ENCODE peak calls at places on chromosomes 4 and X, in five cellular contexts. One of them, this sample, is unnamed.

GRCh38 chrX:44480591-44480990 is 62.1 kb downstream of the FUNDC1 start:
- DNase-seq in IMR-90: no peak
- DNase-seq in A549: no peak
- DNase-seq in HCT116: no peak
- DNase-seq in GM12878: no peak
- DNase-seq in this sample: no peak

GRCh38 chrX:22194207-22194606 is 78.5 kb upstream of the CBLL2 start:
- DNase-seq in GM12878: no peak
- DNase-seq in IMR-90: no peak
- DNase-seq in HCT116: no peak
- DNase-seq in A549: no peak
- DNase-seq in this sample: no peak

GRCh38 chr4:101393256-101393655 is 45.9 kb upstream of the PPP3CA start:
- DNase-seq in A549: peak
- DNase-seq in GM12878: no peak
- DNase-seq in IMR-90: peak
- DNase-seq in HCT116: peak
- DNase-seq in this sample: no peak

GRCh38 chr4:81137446-81137845 is 77.6 kb downstream of the PRKG2 start:
- DNase-seq in HCT116: no peak
- DNase-seq in IMR-90: peak
- DNase-seq in GM12878: no peak
- DNase-seq in A549: no peak
- DNase-seq in this sample: no peak

GRCh38 chr4:185774815-185775684 is 36.9 kb downstream of the SORBS2 start:
- DNase-seq in A549: no peak
- DNase-seq in IMR-90: peak
- DNase-seq in GM12878: no peak
- DNase-seq in HCT116: no peak
- DNase-seq in this sample: no peak

GRCh38 chrX:20995829-20996228 is 378.4 kb upstream of the CNKSR2 start:
- DNase-seq in GM12878: no peak
- DNase-seq in HCT116: no peak
- DNase-seq in IMR-90: no peak
- DNase-seq in A549: no peak
- DNase-seq in this sample: no peak

GRCh38 chr4:26197018-26197779 is 123.6 kb upstream of the RBPJ start:
- DNase-seq in GM12878: peak
- DNase-seq in A549: peak
- DNase-seq in IMR-90: peak
- DNase-seq in HCT116: peak
- DNase-seq in this sample: no peak

GRCh38 chr4:156892695-156893211 is 78.8 kb downstream of the PDGFC start:
- DNase-seq in GM12878: no peak
- DNase-seq in IMR-90: no peak
- DNase-seq in HCT116: no peak
- DNase-seq in A549: no peak
- DNase-seq in this sample: no peak

GRCh38 chrX:80808854-80809493 is 703 bp downstream of the BRWD3 start:
- DNase-seq in A549: peak
- DNase-seq in IMR-90: no peak
- DNase-seq in GM12878: no peak
- DNase-seq in HCT116: no peak
- DNase-seq in this sample: peak

GRCh38 chrX:151982217-151982616 is 7.7 kb upstream of the GABRE start:
- DNase-seq in HCT116: no peak
- DNase-seq in A549: no peak
- DNase-seq in IMR-90: peak
- DNase-seq in GM12878: no peak
- DNase-seq in this sample: no peak

GRCh38 chrX:69229436-69229835 is 64.2 kb upstream of the PJA1 start:
- DNase-seq in A549: no peak
- DNase-seq in HCT116: no peak
- DNase-seq in IMR-90: peak
- DNase-seq in GM12878: no peak
- DNase-seq in this sample: no peak

GRCh38 chr4:101356928-101357327 is 9.6 kb upstream of the PPP3CA start:
- DNase-seq in HCT116: peak
- DNase-seq in GM12878: no peak
- DNase-seq in A549: peak
- DNase-seq in IMR-90: peak
- DNase-seq in this sample: peak

GRCh38 chrX:2894885-2895292 is 34.2 kb downstream of the ARSD start:
- DNase-seq in HCT116: no peak
- DNase-seq in A549: no peak
- DNase-seq in GM12878: no peak
- DNase-seq in IMR-90: peak
- DNase-seq in this sample: peak

GRCh38 chr4:1976416-1977352 is 32.1 kb downstream of the NELFA start:
- DNase-seq in GM12878: no peak
- DNase-seq in IMR-90: no peak
- DNase-seq in A549: no peak
- DNase-seq in HCT116: no peak
- DNase-seq in this sample: no peak

GRCh38 chr4:138978600-138978999 is 37.0 kb upstream of the NOCT start:
- DNase-seq in A549: no peak
- DNase-seq in HCT116: no peak
- DNase-seq in IMR-90: no peak
- DNase-seq in GM12878: no peak
- DNase-seq in this sample: no peak

GRCh38 chrX:17411189-17411588 is 36.2 kb downstream of the NHS start:
- DNase-seq in GM12878: no peak
- DNase-seq in A549: no peak
- DNase-seq in IMR-90: no peak
- DNase-seq in HCT116: no peak
- DNase-seq in this sample: no peak

GRCh38 chrX:111164728-111165127 is 68.7 kb downstream of the PAK3 start:
- DNase-seq in HCT116: no peak
- DNase-seq in A549: no peak
- DNase-seq in IMR-90: peak
- DNase-seq in GM12878: no peak
- DNase-seq in this sample: peak

GRCh38 chr4:159341486-159341885 is 238.6 kb downstream of the RAPGEF2 start:
- DNase-seq in GM12878: no peak
- DNase-seq in IMR-90: peak
- DNase-seq in A549: no peak
- DNase-seq in HCT116: no peak
- DNase-seq in this sample: no peak

GRCh38 chr4:186954956-186955355 is 231.3 kb upstream of the FAT1 start:
- DNase-seq in GM12878: no peak
- DNase-seq in HCT116: no peak
- DNase-seq in IMR-90: no peak
- DNase-seq in A549: no peak
- DNase-seq in this sample: no peak

GRCh38 chr4:151644625-151645024 is 116.2 kb downstream of the GATB start:
- DNase-seq in IMR-90: no peak
- DNase-seq in A549: no peak
- DNase-seq in GM12878: no peak
- DNase-seq in HCT116: peak
- DNase-seq in this sample: peak

GRCh38 chr4:116439330-116439729 is 646.0 kb downstream of the TRAM1L1 start:
- DNase-seq in IMR-90: no peak
- DNase-seq in HCT116: no peak
- DNase-seq in A549: no peak
- DNase-seq in GM12878: no peak
- DNase-seq in this sample: no peak

GRCh38 chr4:48804584-48805301 is 24.7 kb upstream of the FRYL start:
- DNase-seq in GM12878: no peak
- DNase-seq in HCT116: no peak
- DNase-seq in A549: no peak
- DNase-seq in IMR-90: no peak
- DNase-seq in this sample: no peak

GRCh38 chr4:145531193-145531592 is 49.5 kb downstream of the SMAD1 start:
- DNase-seq in GM12878: no peak
- DNase-seq in A549: no peak
- DNase-seq in HCT116: no peak
- DNase-seq in IMR-90: no peak
- DNase-seq in this sample: peak

GRCh38 chr4:185716008-185716976 is 95.7 kb downstream of the SORBS2 start:
- DNase-seq in IMR-90: no peak
- DNase-seq in A549: no peak
- DNase-seq in HCT116: no peak
- DNase-seq in GM12878: no peak
- DNase-seq in this sample: peak

GRCh38 chr4:48653217-48654014 is 126.7 kb downstream of the FRYL start:
- DNase-seq in GM12878: no peak
- DNase-seq in A549: no peak
- DNase-seq in IMR-90: peak
- DNase-seq in HCT116: no peak
- DNase-seq in this sample: peak

GRCh38 chr4:184446132-184446531 is 28.2 kb downstream of the IRF2 start:
- DNase-seq in GM12878: no peak
- DNase-seq in A549: no peak
- DNase-seq in IMR-90: no peak
- DNase-seq in HCT116: no peak
- DNase-seq in this sample: no peak

GRCh38 chrX:17759990-17760389 is 22.7 kb downstream of the SCML1 start:
- DNase-seq in GM12878: no peak
- DNase-seq in A549: no peak
- DNase-seq in IMR-90: no peak
- DNase-seq in HCT116: no peak
- DNase-seq in this sample: no peak

GRCh38 chrX:133999013-133999705 is 13.8 kb upstream of the GPC3 start:
- DNase-seq in A549: no peak
- DNase-seq in GM12878: no peak
- DNase-seq in IMR-90: no peak
- DNase-seq in HCT116: no peak
- DNase-seq in this sample: no peak

GRCh38 chr4:27129871-27130277 is 269.2 kb downstream of the STIM2 start:
- DNase-seq in GM12878: no peak
- DNase-seq in HCT116: no peak
- DNase-seq in A549: no peak
- DNase-seq in IMR-90: no peak
- DNase-seq in this sample: no peak

GRCh38 chr4:151641167-151641566 is 119.6 kb downstream of the GATB start:
- DNase-seq in A549: no peak
- DNase-seq in IMR-90: peak
- DNase-seq in HCT116: no peak
- DNase-seq in GM12878: no peak
- DNase-seq in this sample: no peak

GRCh38 chrX:122046815-122047214 is 999.4 kb downstream of the GLUD2 start:
- DNase-seq in A549: no peak
- DNase-seq in IMR-90: no peak
- DNase-seq in HCT116: no peak
- DNase-seq in GM12878: no peak
- DNase-seq in this sample: no peak

GRCh38 chrX:112677167-112677566 is 2.6 kb downstream of the LHFPL1 start:
- DNase-seq in HCT116: no peak
- DNase-seq in IMR-90: peak
- DNase-seq in A549: no peak
- DNase-seq in GM12878: no peak
- DNase-seq in this sample: no peak

DNA sequence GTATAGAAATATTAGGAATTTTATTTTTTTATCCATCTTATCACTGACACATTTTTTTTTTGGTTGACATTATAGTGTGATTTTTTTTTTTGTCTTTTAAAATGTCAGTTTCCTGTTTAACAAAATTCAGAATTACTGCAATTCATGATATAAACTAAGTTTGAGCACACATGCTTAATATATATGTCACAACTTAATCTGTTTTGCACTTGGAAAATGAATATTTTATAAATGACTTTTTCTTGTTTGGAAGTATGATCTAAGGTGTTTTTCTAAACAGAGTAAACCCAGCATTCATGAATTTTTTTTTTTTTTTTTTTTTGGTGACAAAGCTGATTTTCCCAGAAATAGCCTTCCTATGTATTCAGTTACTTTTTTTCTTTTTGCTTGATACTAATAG is 2.4 kb downstream of the SMARCA5 start:
- DNase-seq in GM12878: no peak
- DNase-seq in IMR-90: no peak
- DNase-seq in A549: no peak
- DNase-seq in HCT116: no peak
- DNase-seq in this sample: no peak
- TF ChIP-seq RAD21 in GM12878: no peak
- TF ChIP-seq RAD21 in IMR-90: no peak
- TF ChIP-seq RAD21 in A549: no peak
- TF ChIP-seq RAD21 in HCT116: no peak
- TF ChIP-seq RAD21 in this sample: no peak

DNA sequence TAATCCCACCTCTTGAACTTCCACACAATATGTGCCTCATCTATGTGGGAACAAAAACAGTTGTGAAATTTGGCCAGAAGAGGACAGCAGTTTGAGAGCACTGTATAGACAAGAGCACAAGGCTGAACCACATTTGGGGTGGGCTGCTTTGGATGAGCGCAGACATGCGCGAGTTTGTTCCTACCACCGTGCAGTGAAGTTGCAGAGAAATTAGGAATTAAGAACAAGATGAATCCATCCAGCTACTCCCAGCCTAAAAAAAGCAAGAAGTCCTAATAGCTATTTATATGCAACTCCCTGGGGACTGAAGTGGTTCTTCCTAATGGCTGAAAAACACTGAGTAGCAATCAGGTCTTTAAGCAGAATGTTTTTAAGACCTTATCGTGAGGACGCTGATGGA is 1.0 kb downstream of the GAB3 start:
- DNase-seq in GM12878: no peak
- DNase-seq in A549: no peak
- DNase-seq in IMR-90: no peak
- DNase-seq in HCT116: no peak
- DNase-seq in this sample: no peak
- H3K4me3 ChIP-seq in GM12878: peak
- H3K4me3 ChIP-seq in A549: no peak
- H3K4me3 ChIP-seq in IMR-90: peak
- H3K4me3 ChIP-seq in HCT116: no peak
- H3K4me3 ChIP-seq in this sample: peak

DNA sequence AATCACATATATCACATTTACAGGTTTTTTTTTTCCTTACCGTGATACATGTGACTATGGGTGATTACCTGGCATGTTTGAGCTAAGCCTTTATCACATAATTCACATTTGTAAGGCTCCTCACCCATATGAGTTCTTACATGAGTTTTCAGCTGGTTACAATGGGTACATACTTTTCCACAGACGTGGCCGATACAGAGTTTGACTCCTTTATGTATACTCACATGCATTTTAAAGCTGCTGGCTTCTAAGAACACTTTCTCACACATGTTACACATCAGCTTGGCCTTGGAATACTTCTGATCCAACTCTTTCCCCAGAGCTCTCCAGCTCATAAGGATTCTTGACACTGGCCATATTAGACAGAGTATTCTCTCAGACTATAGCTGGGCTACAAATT is 66.3 kb downstream of the TAB3 start:
- DNase-seq in IMR-90: no peak
- DNase-seq in A549: no peak
- DNase-seq in GM12878: no peak
- DNase-seq in HCT116: no peak
- DNase-seq in this sample: no peak
- TF ChIP-seq RAD21 in IMR-90: no peak
- TF ChIP-seq RAD21 in A549: no peak
- TF ChIP-seq RAD21 in GM12878: no peak
- TF ChIP-seq RAD21 in HCT116: no peak
- TF ChIP-seq RAD21 in this sample: no peak

DNA sequence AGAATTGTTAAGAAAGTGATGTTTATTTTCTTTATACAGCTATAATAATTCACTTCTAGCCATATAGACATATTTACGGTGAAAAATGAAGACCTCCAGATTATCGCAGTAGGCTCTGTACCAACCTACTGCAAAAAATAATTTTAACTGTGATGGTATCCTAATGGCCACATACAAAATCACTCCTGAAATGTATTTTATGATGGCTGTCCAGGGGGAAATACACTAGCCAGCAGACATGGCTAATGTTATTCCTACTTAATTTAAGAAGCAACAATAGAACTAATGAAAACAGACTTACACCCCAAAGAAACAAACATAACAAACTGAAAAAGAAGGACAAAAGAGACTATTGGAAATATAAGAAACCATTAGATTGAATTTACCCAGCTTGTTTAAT is 4.6 kb downstream of the NKX6-1 start:
- DNase-seq in IMR-90: no peak
- DNase-seq in GM12878: no peak
- DNase-seq in HCT116: no peak
- DNase-seq in A549: no peak
- DNase-seq in this sample: no peak
- H3K4me3 ChIP-seq in IMR-90: no peak
- H3K4me3 ChIP-seq in GM12878: no peak
- H3K4me3 ChIP-seq in HCT116: no peak
- H3K4me3 ChIP-seq in A549: no peak
- H3K4me3 ChIP-seq in this sample: no peak

This sample was measured in SK-N-SH.